ENCODE peak calls at places on chromosomes 3 and 15, in nine cellular contexts. B, R, D, C, Q, E, X, S and M are unnamed samples.
A peak's percentile ranks its signal among the peaks of the same experiment; 100 is the strongest.

GRCh38 chr3:157170861-157171260 is 10.9 kb upstream of the CCNL1 start:
- DNase-seq in R (no peak), B (no peak), S (no peak), D (no peak), X (no peak), C (no peak), E (no peak), Q (no peak), M (no peak)

GRCh38 chr3:140736863-140737460 is 59.1 kb downstream of the TRIM42 start:
- DNase-seq in C (peak; percentile 66), B (peak; percentile 32), X (peak; percentile 54), D (peak; percentile 69), R (peak; percentile 77), E (peak; percentile 44), S (no peak), Q (peak; percentile 43), M (peak; percentile 70)

GRCh38 chr3:176647988-176648387 is 549.3 kb downstream of the TBL1XR1 start:
- DNase-seq in D (no peak), R (no peak), C (no peak), Q (no peak), S (no peak), E (no peak), X (no peak), B (no peak), M (no peak)

GRCh38 chr15:85289677-85290365 is 90.6 kb upstream of the AKAP13 start:
- DNase-seq in D (peak; percentile 54), Q (peak; percentile 80), C (peak; percentile 82), R (peak; percentile 75), E (peak; percentile 55), S (peak; percentile 58), B (peak; percentile 44), X (peak; percentile 79), M (peak; percentile 24)

GRCh38 chr3:171168086-171168485 is 141.6 kb upstream of the SLC2A2 start:
- DNase-seq in X (no peak), E (no peak), D (peak; percentile 44), R (peak; percentile 67), Q (peak; percentile 72), S (no peak), B (no peak), C (peak; percentile 78), M (peak; percentile 59)

GRCh38 chr3:17733270-17733669 is 9.2 kb downstream of the TBC1D5 start:
- DNase-seq in Q (no peak), X (no peak), C (no peak), R (no peak), B (no peak), E (no peak), D (no peak), S (no peak), M (no peak)

GRCh38 chr3:9754678-9755077 is 4.9 kb downstream of the OGG1 start:
- DNase-seq in Q (peak; percentile 37), D (no peak), S (no peak), B (no peak), X (no peak), C (no peak), R (no peak), E (peak; percentile 21), M (no peak)

GRCh38 chr3:156892701-156893100 is 66.5 kb downstream of the LEKR1 start:
- DNase-seq in B (no peak), D (no peak), E (no peak), Q (peak; percentile 97), X (no peak), C (peak; percentile 82), S (peak; percentile 7), R (no peak), M (no peak)

GRCh38 chr15:99212401-99212800 is 37.0 kb downstream of the TTC23 start:
- DNase-seq in R (no peak), B (no peak), C (peak; percentile 24), Q (no peak), E (no peak), S (no peak), D (no peak), X (no peak), M (peak; percentile 36)

GRCh38 chr15:41621200-41622193 is 38.7 kb upstream of the MGA start:
- DNase-seq in D (peak; percentile 78), Q (peak; percentile 54), E (no peak), C (peak; percentile 89), X (peak; percentile 96), S (no peak), R (peak; percentile 92), B (no peak), M (peak; percentile 89)

GRCh38 chr3:95215437-95215836 is 1152.6 kb downstream of the NSUN3 start:
- DNase-seq in D (no peak), C (no peak), B (no peak), S (no peak), R (no peak), E (no peak), Q (no peak), X (no peak), M (no peak)

GRCh38 chr3:15405448-15406050 is 21.8 kb downstream of the METTL6 start:
- DNase-seq in C (peak; percentile 77), S (peak; percentile 48), E (peak; percentile 82), R (peak; percentile 80), Q (peak; percentile 72), D (peak; percentile 70), B (peak; percentile 60), X (peak; percentile 51), M (peak; percentile 62)

GRCh38 chr3:125069968-125070745 is 14.4 kb upstream of the HEG1 start:
- DNase-seq in X (no peak), E (no peak), D (no peak), Q (no peak), C (no peak), S (no peak), R (no peak), B (no peak), M (no peak)

GRCh38 chr3:125069452-125069851 is 13.7 kb upstream of the HEG1 start:
- DNase-seq in R (no peak), Q (no peak), D (no peak), E (no peak), X (no peak), C (no peak), B (no peak), S (no peak), M (no peak)

GRCh38 chr3:125068265-125068664 is 12.5 kb upstream of the HEG1 start:
- DNase-seq in C (no peak), S (no peak), D (no peak), X (no peak), R (no peak), Q (no peak), E (no peak), B (no peak), M (no peak)

GRCh38 chr3:125062904-125063618 is 7.3 kb upstream of the HEG1 start:
- DNase-seq in X (no peak), B (no peak), C (peak; percentile 93), Q (peak; percentile 94), E (no peak), R (no peak), S (no peak), D (no peak), M (peak; percentile 59)

GRCh38 chr3:125067225-125067624 is 11.4 kb upstream of the HEG1 start:
- DNase-seq in D (no peak), Q (peak; percentile 70), S (no peak), X (no peak), R (peak; percentile 37), B (no peak), C (no peak), E (no peak), M (no peak)
- TF ChIP-seq EZH2phosphoT487 in D (no peak), Q (no peak), S (no peak), X (no peak), R (no peak), B (no peak), C (no peak), E (no peak), M (no peak)

DNA sequence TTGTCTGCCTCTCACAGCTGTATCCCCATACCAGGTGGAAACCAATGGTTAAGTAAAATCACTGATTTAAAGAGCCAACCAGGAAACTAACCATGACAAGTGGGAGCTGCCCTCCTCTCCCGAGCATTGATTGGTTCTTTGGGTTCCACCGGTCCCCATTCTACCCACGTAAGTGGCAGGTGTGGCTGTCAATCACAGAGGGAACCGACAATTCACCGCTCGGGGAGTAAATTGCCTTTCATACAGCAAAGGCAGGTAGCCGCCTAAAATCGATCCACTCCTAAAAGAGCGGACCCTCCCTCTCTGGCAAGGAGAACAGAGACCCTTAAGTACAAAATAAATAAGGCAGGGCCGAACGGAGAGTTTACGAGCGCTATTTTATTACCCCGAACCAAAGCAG is 1.2 kb downstream of the ERC2 start:
- DNase-seq in Q (peak; percentile 87), D (peak; percentile 96), X (peak; percentile 89), R (peak; percentile 98), E (no peak), C (no peak), B (no peak), S (no peak), M (peak; percentile 91)
- H3K4me3 ChIP-seq in Q (peak overlapping the region; percentile 61), D (peak overlapping the region; percentile 82), X (peak overlapping the region; percentile 64), R (peak overlapping the region; percentile 74), E (no peak overlapping the region), C (no peak overlapping the region), B (no peak overlapping the region), S (no peak overlapping the region), M (peak overlapping the region; percentile 73)

GRCh38 chr3:120640231-120640630 is 41.8 kb downstream of the HGD start:
- DNase-seq in E (no peak), R (no peak), Q (no peak), B (no peak), X (no peak), S (no peak), C (no peak), D (no peak), M (no peak)
- TF ChIP-seq EZH2phosphoT487 in E (no peak), R (no peak), Q (no peak), B (no peak), X (no peak), S (no peak), C (no peak), D (no peak), M (no peak)

GRCh38 chr3:48696156-48696555 is 10.4 kb upstream of the NCKIPSD start:
- DNase-seq in D (no peak), Q (no peak), B (no peak), R (no peak), X (no peak), E (no peak), C (no peak), S (no peak), M (no peak)

GRCh38 chr3:48692551-48692950 is 6.8 kb upstream of the NCKIPSD start:
- DNase-seq in S (no peak), X (no peak), Q (no peak), R (no peak), B (no peak), C (no peak), D (no peak), E (no peak), M (no peak)

GRCh38 chr3:48693826-48694225 is 8.1 kb upstream of the NCKIPSD start:
- DNase-seq in R (no peak), E (no peak), D (no peak), C (no peak), S (no peak), B (no peak), Q (no peak), X (no peak), M (no peak)

GRCh38 chr3:48695113-48695753 is 9.5 kb upstream of the NCKIPSD start:
- DNase-seq in Q (no peak), B (no peak), X (no peak), C (peak; percentile 92), R (peak; percentile 94), S (no peak), D (peak; percentile 79), E (no peak), M (no peak)

DNA sequence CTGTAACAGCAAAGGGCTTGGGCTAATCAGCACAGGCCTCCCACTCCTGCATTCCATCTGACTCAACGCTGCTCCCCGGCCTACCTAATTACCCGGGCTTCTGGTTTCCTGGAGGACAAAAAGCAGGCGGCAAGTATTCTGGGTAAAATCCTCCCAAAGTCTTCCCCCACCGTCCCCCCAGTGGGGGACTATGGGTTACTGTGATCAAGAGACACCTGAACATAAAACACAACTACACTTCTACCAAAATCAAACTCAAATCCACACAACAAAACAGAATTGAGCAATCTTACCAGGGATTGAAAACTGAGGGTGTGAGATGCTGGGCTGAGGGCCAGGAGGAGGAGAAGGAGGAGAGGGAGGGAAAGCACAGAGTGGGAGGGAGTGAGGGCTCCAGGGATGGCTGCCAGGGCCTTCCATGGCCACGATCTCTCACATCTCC is 8.9 kb upstream of the NCKIPSD start:
- DNase-seq in C (peak; percentile 97), X (peak; percentile 41), E (no peak), B (no peak), Q (peak; percentile 51), S (peak; percentile 32), R (no peak), D (no peak), M (peak; percentile 58)
- H3K4me3 ChIP-seq in C (peak overlapping the region; percentile 77), X (no peak overlapping the region), E (no peak overlapping the region), B (no peak overlapping the region), Q (no peak overlapping the region), S (peak overlapping the region; percentile 38), R (peak overlapping the region; percentile 30), D (no peak overlapping the region), M (no peak overlapping the region)